ENCODE peak calls at places on chromosomes 12 and 14, in eight cellular contexts. Y is Panc1, V is gastrocnemius medialis, E is GM23248, F is lung, O is astrocyte, L is body of pancreas, P is heart left ventricle. W is an unnamed sample. For H3K27me3, the result is how much of the 10 kb centered on the place peaks cover.

GRCh38 chr12:11885261-11886038 is 185.3 kb upstream of the BCL2L14 start:
- DNase-seq in V (no peak), O (peak), F (no peak), L (peak), P (no peak), E (peak), Y (no peak), W (no peak)

GRCh38 chr12:93261505-93262094 is 116.1 kb upstream of the NUDT4 start:
- DNase-seq in L (no peak), E (no peak), F (no peak), V (no peak), P (no peak), O (no peak), Y (no peak), W (no peak)

GRCh38 chr14:68278568-68279436 is 459.2 kb downstream of the RAD51B start:
- DNase-seq in O (peak), V (no peak), F (no peak), L (peak), E (peak), Y (no peak), P (no peak), W (no peak)

GRCh38 chr14:59699422-59699821 is 122.8 kb upstream of the CCDC175 start:
- DNase-seq in E (no peak), F (no peak), O (no peak), P (no peak), V (no peak), L (no peak), Y (no peak), W (no peak)

GRCh38 chr14:75249251-75249957 is 29.2 kb upstream of the FOS start:
- DNase-seq in O (peak), Y (no peak), F (no peak), P (no peak), L (peak), E (no peak), V (peak), W (peak)

GRCh38 chr12:23041774-23042173 is 416.8 kb downstream of the ETNK1 start:
- DNase-seq in L (no peak), P (no peak), E (no peak), F (no peak), O (no peak), Y (no peak), V (no peak), W (no peak)

GRCh38 chr14:24392327-24393098 is 6.3 kb upstream of the NYNRIN start:
- DNase-seq in P (no peak), L (no peak), F (no peak), Y (no peak), E (peak), O (peak), V (no peak), W (no peak)

GRCh38 chr12:104669851-104670337 is 213.1 kb downstream of the CHST11 start:
- DNase-seq in O (peak), Y (no peak), F (peak), L (peak), E (no peak), V (no peak), P (peak), W (peak)

DNA sequence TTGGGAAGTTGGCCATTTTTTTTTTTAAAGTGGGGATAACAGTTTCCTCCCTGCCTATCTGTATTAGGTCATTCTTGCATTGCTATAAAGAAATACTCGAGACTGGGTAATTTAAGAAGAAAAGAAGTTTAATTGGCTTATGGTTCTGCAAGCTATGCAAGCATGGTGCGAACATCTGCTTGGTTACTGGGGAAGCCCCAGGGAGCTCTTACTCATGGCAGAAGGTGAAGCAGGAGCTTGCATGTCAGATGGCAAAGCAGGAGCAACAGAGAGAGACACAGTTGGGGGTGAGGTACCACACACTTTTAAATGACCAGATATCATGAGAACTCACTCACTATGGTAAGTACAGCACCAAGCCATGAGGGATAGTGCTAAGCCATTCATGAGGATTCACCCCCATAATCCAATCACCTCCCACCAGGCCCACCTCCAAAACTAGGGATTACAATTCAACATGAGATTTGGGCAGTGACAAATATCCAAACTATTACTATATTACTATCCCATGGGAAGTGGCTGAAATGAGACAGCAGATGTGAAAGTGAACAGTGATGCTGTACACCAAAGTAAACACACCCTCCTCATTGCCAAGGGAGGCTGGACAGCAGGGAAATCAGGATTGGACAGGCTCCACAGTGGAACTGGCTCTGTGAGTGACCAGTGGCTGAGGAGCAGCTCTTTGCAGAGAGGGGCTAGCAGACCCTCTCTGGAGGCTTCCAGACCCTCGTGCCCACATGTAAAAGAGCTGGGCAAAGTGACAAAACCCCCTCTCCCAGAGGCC is 40.5 kb downstream of the CRACR2A start:
- DNase-seq in O (no peak), V (no peak), E (no peak), L (no peak), Y (no peak), F (no peak), P (no peak), W (no peak)
- H3K4me3 ChIP-seq in O (no peak), V (no peak), E (no peak), L (no peak), Y (no peak), F (no peak), P (no peak), W (no peak)

DNA sequence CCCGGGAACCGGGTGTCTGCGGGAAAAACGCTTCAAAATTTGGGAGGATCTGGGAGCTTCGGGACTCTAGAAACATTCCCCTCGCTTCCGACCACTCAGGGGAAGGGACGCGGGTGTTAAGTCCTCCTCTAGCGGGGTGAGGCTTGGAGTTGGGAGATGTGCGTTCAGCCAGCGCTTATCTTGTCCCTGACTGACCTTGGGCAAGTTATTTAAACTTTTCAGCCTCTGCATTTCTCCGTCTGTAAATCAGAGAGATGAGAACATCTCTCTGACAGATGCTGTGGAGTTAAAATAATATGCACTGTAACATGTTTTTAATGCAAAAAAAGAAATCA is 76.9 kb upstream of the ANO4 start:
- DNase-seq in V (no peak), E (peak), Y (no peak), F (no peak), L (no peak), O (no peak), P (no peak), W (no peak)
- H3K27me3 ChIP-seq in V (under half), E (under half), Y (under half), F (under half), L (under half), O (under half), P (under half), W (under half)

GRCh38 chr12:124543591-124544310 is 23.7 kb downstream of the NCOR2 start:
- DNase-seq in E (peak), V (no peak), F (no peak), P (no peak), O (peak), L (no peak), Y (no peak), W (no peak)
- H3K4me3 ChIP-seq in E (no peak), V (no peak), F (no peak), P (peak), O (no peak), L (no peak), Y (peak), W (no peak)

GRCh38 chr12:65123435-65124063 is 2.4 kb upstream of the WIF1 start:
- DNase-seq in E (peak), Y (no peak), O (no peak), L (peak), P (no peak), F (no peak), V (no peak), W (no peak)

GRCh38 chr12:65125975-65126374 is 4.9 kb upstream of the WIF1 start:
- DNase-seq in O (no peak), F (no peak), E (no peak), L (no peak), P (no peak), Y (no peak), V (no peak), W (no peak)

GRCh38 chr12:65126482-65126881 is 5.4 kb upstream of the WIF1 start:
- DNase-seq in L (no peak), V (no peak), P (no peak), Y (no peak), E (no peak), O (no peak), F (no peak), W (no peak)

GRCh38 chr12:65122661-65123060 is 1.6 kb upstream of the WIF1 start:
- DNase-seq in O (no peak), V (no peak), F (no peak), L (no peak), Y (no peak), P (no peak), E (no peak), W (no peak)

GRCh38 chr12:65125247-65125646 is 4.1 kb upstream of the WIF1 start:
- DNase-seq in P (no peak), Y (no peak), O (no peak), L (no peak), E (no peak), F (no peak), V (no peak), W (no peak)
- H3K27me3 ChIP-seq in P (under half), Y (under half), O (half or more), L (under half), E (half or more), F (under half), V (under half), W (under half)

GRCh38 chr14:100292776-100293461 is 13.3 kb downstream of the SLC25A29 start:
- DNase-seq in F (no peak), P (no peak), L (no peak), Y (no peak), V (peak), E (no peak), O (no peak), W (no peak)

GRCh38 chr14:100295376-100296105 is 10.7 kb downstream of the SLC25A29 start:
- DNase-seq in O (no peak), V (peak), F (no peak), L (no peak), Y (no peak), E (no peak), P (no peak), W (no peak)

GRCh38 chr14:100294963-100295330 is 11.3 kb downstream of the SLC25A29 start:
- DNase-seq in L (no peak), F (no peak), Y (no peak), P (no peak), O (no peak), E (no peak), V (peak), W (no peak)

GRCh38 chr14:100293497-100294212 is 12.6 kb downstream of the SLC25A29 start:
- DNase-seq in O (no peak), L (no peak), F (no peak), Y (no peak), P (no peak), E (no peak), V (peak), W (no peak)

GRCh38 chr14:100294213-100294962 is 11.9 kb downstream of the SLC25A29 start:
- DNase-seq in L (no peak), Y (no peak), O (no peak), V (peak), P (no peak), E (peak), F (no peak), W (no peak)
- H3K4me3 ChIP-seq in L (no peak), Y (no peak), O (no peak), V (no peak), P (no peak), E (no peak), F (no peak), W (no peak)

DNA sequence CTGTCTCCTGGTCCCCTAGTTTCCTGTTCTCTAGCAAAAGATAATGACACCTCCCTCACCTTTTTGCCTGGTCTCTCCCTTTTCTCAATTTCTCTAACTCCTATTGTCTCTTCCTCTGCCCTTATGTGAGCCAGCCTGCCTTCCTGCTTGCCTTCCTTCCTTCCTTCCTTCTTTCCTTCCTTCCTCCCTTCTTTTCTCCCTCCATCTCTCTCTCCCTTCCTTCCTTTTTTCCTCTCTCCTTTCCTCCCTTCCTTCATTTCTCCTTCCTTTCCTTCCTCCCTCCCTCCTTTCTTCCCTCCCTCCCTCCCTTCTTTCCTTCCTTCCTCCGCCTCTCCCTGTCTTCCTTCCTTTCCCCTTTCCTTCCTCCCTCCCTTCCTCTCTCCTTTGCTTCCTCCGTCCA is 45.7 kb upstream of the TBX5 start:
- DNase-seq in P (no peak), L (no peak), F (no peak), Y (no peak), E (no peak), V (no peak), O (no peak), W (no peak)
- H3K27me3 ChIP-seq in P (under half), L (under half), F (under half), Y (under half), E (under half), V (under half), O (under half), W (under half)